ENCODE peak calls at places on chromosome 3, in seven cellular contexts. U is choroid plexus epithelial cell, L is neural progenitor cell, P is psoas muscle, B is SK-N-SH, G is foreskin fibroblast, X is GM06990. W is an unnamed sample.

GRCh38 chr3:132255041-132255745 is 62.0 kb upstream of the ACP3 start:
- DNase-seq in X (no peak), G (peak), B (no peak), P (no peak), U (peak), L (no peak), W (no peak)

GRCh38 chr3:184155644-184156521 is 706 bp downstream of the DVL3 start:
- DNase-seq in X (peak), U (no peak), L (peak), B (peak), P (peak), G (peak), W (no peak)

GRCh38 chr3:195892355-195893120 is 15.8 kb downstream of the TNK2 start:
- DNase-seq in L (peak), B (peak), G (peak), U (peak), P (peak), X (no peak), W (no peak)

GRCh38 chr3:189772584-189772983 is 141.4 kb downstream of the TP63 start:
- DNase-seq in B (no peak), L (no peak), U (no peak), P (no peak), X (no peak), G (no peak), W (no peak)

GRCh38 chr3:72830452-72831217 is 17.6 kb downstream of the SHQ1 start:
- DNase-seq in P (no peak), G (peak), X (no peak), U (peak), B (no peak), L (no peak), W (no peak)

GRCh38 chr3:133472889-133473288 is 73.0 kb downstream of the BFSP2 start:
- DNase-seq in U (no peak), X (no peak), P (no peak), G (no peak), B (no peak), L (peak), W (no peak)

GRCh38 chr3:188890572-188891270 is 281.1 kb upstream of the TPRG1 start:
- DNase-seq in U (peak), B (no peak), P (no peak), G (peak), X (no peak), L (no peak), W (no peak)

GRCh38 chr3:62142280-62142679 is 231.1 kb downstream of the FEZF2 start:
- DNase-seq in X (no peak), G (no peak), L (no peak), B (no peak), U (no peak), P (no peak), W (no peak)

GRCh38 chr3:10374311-10374710 is 53.4 kb upstream of the SEC13 start:
- DNase-seq in G (no peak), P (no peak), B (no peak), U (no peak), X (no peak), L (no peak), W (no peak)

GRCh38 chr3:49689046-49689886 is at the start of the genes MST1 and RNF123:
- DNase-seq in P (peak), B (peak), G (peak), X (peak), L (peak), U (peak), W (peak)

GRCh38 chr3:61637088-61638051 is 76.0 kb downstream of the PTPRG start:
- DNase-seq in L (no peak), B (peak), X (peak), G (peak), P (no peak), U (peak), W (peak)

GRCh38 chr3:42376397-42376798 is 34.0 kb downstream of the LYZL4 start:
- DNase-seq in L (no peak), P (peak), G (peak), U (peak), X (no peak), B (no peak), W (no peak)

GRCh38 chr3:138776961-138777360 is 57.8 kb downstream of the PIK3CB start:
- DNase-seq in U (no peak), L (no peak), X (no peak), B (no peak), G (no peak), P (no peak), W (no peak)

GRCh38 chr3:112734718-112735350 is 93.9 kb upstream of the CCDC80 start:
- DNase-seq in P (no peak), L (peak), U (peak), B (peak), G (peak), X (peak), W (peak)

GRCh38 chr3:189792046-189792929 is 161.1 kb downstream of the TP63 start:
- DNase-seq in P (no peak), U (no peak), B (no peak), X (no peak), L (no peak), G (no peak), W (no peak)

GRCh38 chr3:159839561-159840379 is 148.9 kb upstream of the IL12A start:
- DNase-seq in G (no peak), X (no peak), U (no peak), P (peak), L (peak), B (peak), W (no peak)

GRCh38 chr3:114809668-114810413 is 337.2 kb downstream of the ZBTB20 start:
- DNase-seq in G (peak), P (no peak), U (peak), X (peak), L (no peak), B (no peak), W (peak)

GRCh38 chr3:180332608-180333007 is 269.4 kb upstream of the TTC14 start:
- DNase-seq in X (peak), U (no peak), P (no peak), G (no peak), B (no peak), L (no peak), W (no peak)

GRCh38 chr3:18591120-18591519 is 166.0 kb upstream of the SATB1 start:
- DNase-seq in X (no peak), U (peak), P (no peak), G (no peak), L (peak), B (no peak), W (no peak)

GRCh38 chr3:150922611-150923010 is 17.4 kb upstream of the MINDY4B start:
- DNase-seq in P (no peak), G (no peak), B (peak), L (peak), X (no peak), U (no peak), W (no peak)

DNA sequence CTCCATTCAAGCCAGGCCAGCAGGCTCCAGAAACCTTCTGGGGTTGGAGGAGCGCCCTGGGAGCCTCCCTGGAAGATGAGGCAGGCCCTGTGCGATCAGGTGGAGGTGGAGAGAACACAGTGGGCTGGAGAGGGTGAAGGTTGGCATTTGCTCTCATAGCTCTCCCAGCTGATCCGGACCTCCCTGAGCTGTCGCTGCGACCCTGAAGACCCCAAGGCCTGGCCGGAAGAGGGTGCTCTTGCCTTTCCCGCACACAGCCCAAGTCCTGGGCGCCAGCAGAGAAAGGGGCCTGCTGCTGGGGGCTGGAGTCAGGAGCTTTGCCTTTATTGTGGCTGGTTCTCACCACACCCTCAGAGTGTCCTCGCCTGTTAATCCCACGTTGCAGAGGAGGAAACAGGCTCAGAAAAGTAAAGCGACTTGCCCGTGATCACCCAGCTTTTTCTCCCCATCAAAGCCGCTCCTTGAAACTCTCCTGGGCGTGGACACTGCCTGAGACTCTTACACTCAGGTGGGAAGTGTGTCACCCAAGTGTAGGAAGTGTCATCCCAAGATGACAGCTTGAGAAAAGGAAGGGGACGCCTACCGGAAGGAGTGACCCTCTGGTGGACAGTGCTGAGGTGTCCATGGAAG is 8.6 kb upstream of the RPL29 start:
- DNase-seq in B (peak), P (peak), L (peak), X (no peak), G (peak), U (peak), W (no peak)
- TF ChIP-seq CTCF in B (peak), P (peak), L (peak), X (peak), G (peak), U (peak), W (peak)

DNA sequence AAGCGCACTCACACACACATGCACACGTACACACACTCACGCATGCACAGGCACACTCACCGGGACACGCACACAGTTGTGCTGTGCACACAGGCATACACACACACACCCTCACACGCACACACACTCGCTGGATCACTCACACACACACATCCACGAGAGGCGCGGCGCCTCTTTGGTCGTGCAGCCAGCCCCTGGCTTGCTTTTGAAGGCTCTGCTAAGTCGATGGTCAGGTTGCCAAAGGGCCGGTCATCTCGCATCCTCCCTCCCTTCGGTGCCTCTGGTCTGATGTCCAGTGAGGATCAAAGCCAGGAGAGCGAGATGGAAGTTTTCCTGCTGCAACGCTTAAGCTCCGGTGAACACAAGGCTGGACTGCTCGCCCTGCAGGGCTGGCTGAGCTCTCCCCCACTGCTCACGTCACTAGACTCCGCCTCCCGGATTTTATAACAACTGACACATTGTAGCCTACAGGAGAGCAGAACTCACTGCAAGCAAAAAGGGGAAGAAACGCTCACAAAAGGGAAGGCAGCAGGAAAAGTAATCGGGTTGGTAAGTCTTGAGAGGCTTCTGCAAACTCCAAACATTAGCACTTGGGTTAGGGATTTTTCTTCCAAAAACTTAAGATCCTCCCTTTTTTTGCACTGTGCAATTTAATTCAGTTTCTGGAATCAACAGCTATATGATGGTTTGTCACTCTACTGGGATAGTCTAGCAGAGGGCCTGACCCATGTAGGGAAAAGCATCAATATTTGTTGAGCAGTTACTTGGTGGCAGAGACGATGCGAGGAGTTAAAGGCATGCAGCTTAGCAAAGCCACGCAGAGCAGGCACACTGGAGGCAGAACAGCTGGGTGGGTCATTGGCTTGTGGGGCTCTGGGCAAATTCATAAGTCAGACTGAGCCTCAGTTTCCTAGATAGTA is at the start of gene SRGAP3:
- DNase-seq in P (peak), B (peak), X (peak), L (peak), U (peak), G (peak), W (peak)
- H3K4me3 ChIP-seq in P (peak), B (peak), X (peak), L (peak), U (peak), G (peak), W (peak)

GRCh38 chr3:149751551-149751950 is 738 bp downstream of the COMMD2 start:
- DNase-seq in L (peak), B (peak), P (no peak), G (no peak), U (no peak), X (no peak), W (no peak)

GRCh38 chr3:149752051-149752787 is at the start of gene COMMD2:
- DNase-seq in U (peak), L (peak), G (peak), B (peak), P (peak), X (peak), W (peak)

GRCh38 chr3:149753717-149754116 is 1.4 kb upstream of the COMMD2 start:
- DNase-seq in P (no peak), B (no peak), G (no peak), L (no peak), U (no peak), X (no peak), W (no peak)

DNA sequence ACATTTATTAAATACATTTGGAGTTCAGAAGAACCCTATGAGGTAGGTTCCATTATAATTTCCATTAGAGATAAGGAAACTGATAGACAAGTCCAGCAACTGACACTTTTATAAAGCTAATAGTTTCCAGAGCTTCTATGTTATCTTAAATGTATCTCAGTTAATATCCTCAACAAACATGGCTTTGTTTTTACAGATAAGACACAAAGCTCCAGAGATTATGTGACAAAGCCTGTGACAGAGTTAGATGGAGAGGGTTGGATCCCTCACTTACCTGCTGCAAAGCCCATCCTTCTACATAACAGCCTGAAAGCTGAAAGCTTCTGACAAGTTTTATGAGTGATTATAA is 473 bp upstream of the COMMD2 start:
- DNase-seq in P (no peak), U (no peak), L (no peak), X (no peak), B (peak), G (no peak), W (no peak)
- TF ChIP-seq CTCF in P (no peak), U (no peak), L (no peak), X (no peak), B (no peak), G (no peak), W (no peak)

DNA sequence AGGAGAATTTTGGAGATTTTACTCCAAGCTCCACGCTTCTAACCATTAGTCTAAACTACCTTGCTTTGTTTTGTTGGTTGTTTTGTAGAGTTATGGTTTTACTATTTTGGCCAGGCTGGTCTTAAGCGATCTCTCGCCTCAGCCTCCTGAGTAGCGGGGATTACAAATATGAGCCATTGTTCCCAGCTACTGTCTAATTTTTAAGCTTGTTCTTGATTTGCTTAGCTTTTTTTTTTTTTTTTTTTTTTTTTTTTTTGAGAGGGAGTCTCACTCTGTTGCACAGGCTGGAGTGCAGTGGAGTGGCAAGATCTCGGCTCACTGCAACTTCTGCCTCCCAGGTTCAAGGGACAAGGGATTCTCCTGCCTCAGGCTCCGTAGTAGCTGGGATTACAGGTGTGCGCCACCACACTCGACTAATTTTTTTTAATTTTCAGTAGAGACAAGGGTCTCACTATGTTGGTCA is 28.5 kb downstream of the EFCAB12 start:
- DNase-seq in L (no peak), P (no peak), U (no peak), X (no peak), G (no peak), B (no peak), W (no peak)
- H3K4me3 ChIP-seq in L (peak), P (peak), U (peak), X (peak), G (no peak), B (no peak), W (peak)

GRCh38 chr3:58214484-58215316 is 3.9 kb upstream of the DNASE1L3 start:
- DNase-seq in B (no peak), P (no peak), X (peak), G (peak), U (peak), L (no peak), W (peak)

GRCh38 chr3:58218904-58219303 is 8.1 kb upstream of the DNASE1L3 start:
- DNase-seq in X (peak), L (no peak), P (no peak), B (no peak), U (no peak), G (no peak), W (no peak)

GRCh38 chr3:58216496-58217197 is 5.9 kb upstream of the DNASE1L3 start:
- DNase-seq in G (no peak), X (no peak), P (no peak), L (peak), B (no peak), U (no peak), W (no peak)

GRCh38 chr3:58215317-58216025 is 4.7 kb upstream of the DNASE1L3 start:
- DNase-seq in B (no peak), L (no peak), U (no peak), X (no peak), P (no peak), G (no peak), W (no peak)

GRCh38 chr3:58217209-58217811 is 6.5 kb upstream of the DNASE1L3 start:
- DNase-seq in G (peak), P (peak), X (peak), U (peak), B (peak), L (peak), W (no peak)
- TF ChIP-seq CTCF in G (peak), P (peak), X (peak), U (peak), B (peak), L (peak), W (peak)

GRCh38 chr3:28295819-28296364 is 52.6 kb upstream of the ZCWPW2 start:
- DNase-seq in L (no peak), B (no peak), U (peak), X (no peak), G (no peak), P (no peak), W (no peak)
- H3K4me3 ChIP-seq in L (no peak), B (no peak), U (no peak), X (no peak), G (no peak), P (peak), W (no peak)

GRCh38 chr3:87958289-87958688 is 100.5 kb downstream of the CGGBP1 start:
- DNase-seq in B (no peak), P (no peak), X (no peak), U (no peak), L (no peak), G (no peak), W (no peak)
- TF ChIP-seq CTCF in B (no peak), P (no peak), X (no peak), U (no peak), L (no peak), G (no peak), W (no peak)

GRCh38 chr3:124032351-124032880 is 40.5 kb upstream of the ROPN1 start:
- DNase-seq in G (peak), B (peak), L (peak), X (no peak), U (peak), P (peak), W (no peak)
- H3K4me3 ChIP-seq in G (peak), B (peak), L (peak), X (peak), U (peak), P (peak), W (peak)